ENCODE peak calls at places on chromosomes 11 and 22, in four cellular contexts. X, O, U and I are unnamed samples.

GRCh38 chr11:7154881-7155344 is 66.1 kb downstream of the RBMXL2 start:
- DNase-seq in X (no peak), O (no peak), U (no peak), I (no peak)

GRCh38 chr11:72962084-72962483 is 147.9 kb downstream of the ATG16L2 start:
- DNase-seq in X (peak; percentile 71), O (no peak), U (no peak), I (no peak)

GRCh38 chr11:3203221-3204043 is 15.2 kb downstream of the MRGPRG start:
- DNase-seq in X (peak; percentile 64), O (no peak), U (no peak), I (no peak)

GRCh38 chr22:11325767-11326166 is 4202.2 kb upstream of the OR11H1 start:
- DNase-seq in X (no peak), O (no peak), U (no peak), I (no peak)

GRCh38 chr22:45879552-45879949 is 97.4 kb downstream of the WNT7B start:
- DNase-seq in X (no peak), O (no peak), U (no peak), I (no peak)

GRCh38 chr11:12540913-12541587 is 133.2 kb upstream of the TEAD1 start:
- DNase-seq in X (no peak), O (peak; percentile 41), U (peak; percentile 74), I (no peak)

GRCh38 chr11:115695677-115696451 is 191.6 kb upstream of the CADM1 start:
- DNase-seq in X (no peak), O (no peak), U (no peak), I (peak; percentile 53)

GRCh38 chr11:28072321-28072720 is 35.6 kb downstream of the KIF18A start:
- DNase-seq in X (no peak), O (no peak), U (no peak), I (no peak)

GRCh38 chr22:33326540-33327295 is 268.5 kb upstream of the SYN3 start:
- DNase-seq in X (no peak), O (no peak), U (no peak), I (no peak)

GRCh38 chr22:24185001-24185500 is 3.8 kb downstream of the SUSD2 start:
- DNase-seq in X (no peak), O (no peak), U (no peak), I (no peak)

GRCh38 chr11:111329306-111330204 is 31.2 kb downstream of the POU2AF3 start:
- DNase-seq in X (no peak), O (no peak), U (no peak), I (no peak)

GRCh38 chr11:129385801-129386200 is 10.2 kb downstream of the BARX2 start:
- DNase-seq in X (no peak), O (no peak), U (no peak), I (no peak)

GRCh38 chr22:29253561-29254282 is 14.1 kb downstream of the RHBDD3 start:
- DNase-seq in X (no peak), O (no peak), U (no peak), I (no peak)

GRCh38 chr11:65558002-65558784 is at the start of gene LTBP3:
- DNase-seq in X (peak; percentile 69), O (peak; percentile 59), U (no peak), I (no peak)

GRCh38 chr22:23086787-23087186 is 16.5 kb downstream of the GNAZ start:
- DNase-seq in X (no peak), O (no peak), U (no peak), I (no peak)

GRCh38 chr22:25402160-25402500 is 162.3 kb upstream of the GRK3 start:
- DNase-seq in X (no peak), O (no peak), U (no peak), I (no peak)

GRCh38 chr11:47847892-47848635 is at the start of gene NUP160:
- DNase-seq in X (peak; percentile 83), O (peak; percentile 79), U (peak; percentile 24), I (peak; percentile 77)

GRCh38 chr11:48025293-48025982 is 45.1 kb downstream of the PTPRJ start:
- DNase-seq in X (no peak), O (no peak), U (no peak), I (no peak)

GRCh38 chr11:65639623-65640482 is 2.0 kb downstream of the SIPA1 start:
- DNase-seq in X (peak; percentile 94), O (no peak), U (no peak), I (no peak)

GRCh38 chr11:101706541-101706940 is 122.7 kb upstream of the TRPC6 start:
- DNase-seq in X (no peak), O (peak; percentile 25), U (peak; percentile 13), I (no peak)

GRCh38 chr11:46529086-46529905 is 64.5 kb downstream of the AMBRA1 start:
- DNase-seq in X (peak; percentile 74), O (peak; percentile 89), U (peak; percentile 32), I (peak; percentile 49)

GRCh38 chr11:60710482-60710881 is 11.1 kb downstream of the MS4A8 start:
- DNase-seq in X (no peak), O (peak; percentile 14), U (no peak), I (no peak)

GRCh38 chr11:84234011-84234410 is 947.8 kb upstream of the CCDC90B start:
- DNase-seq in X (no peak), O (no peak), U (no peak), I (no peak)

GRCh38 chr11:128506384-128506783 is 81.0 kb downstream of the ETS1 start:
- DNase-seq in X (no peak), O (no peak), U (no peak), I (no peak)

GRCh38 chr22:47210686-47211085 is 448.2 kb downstream of the TBC1D22A start:
- DNase-seq in X (no peak), O (no peak), U (no peak), I (no peak)

GRCh38 chr11:85941380-85941973 is 86.3 kb downstream of the CCDC83 start:
- DNase-seq in X (peak; percentile 76), O (peak; percentile 47), U (peak; percentile 37), I (no peak)
- TF ChIP-seq CTCF in X (peak; percentile 71), O (peak; percentile 52), U (peak; percentile 69), I (peak; percentile 71)

GRCh38 chr11:116787786-116788486 is at the start of gene ZPR1:
- DNase-seq in X (peak; percentile 77), O (peak; percentile 82), U (no peak), I (peak; percentile 81)
- TF ChIP-seq CTCF in X (no peak), O (no peak), U (no peak), I (no peak)

GRCh38 chr11:67664213-67664585 is 10.2 kb downstream of the ALDH3B2 start:
- DNase-seq in X (no peak), O (no peak), U (no peak), I (no peak)
- TF ChIP-seq CTCF in X (no peak), O (no peak), U (no peak), I (no peak)

DNA sequence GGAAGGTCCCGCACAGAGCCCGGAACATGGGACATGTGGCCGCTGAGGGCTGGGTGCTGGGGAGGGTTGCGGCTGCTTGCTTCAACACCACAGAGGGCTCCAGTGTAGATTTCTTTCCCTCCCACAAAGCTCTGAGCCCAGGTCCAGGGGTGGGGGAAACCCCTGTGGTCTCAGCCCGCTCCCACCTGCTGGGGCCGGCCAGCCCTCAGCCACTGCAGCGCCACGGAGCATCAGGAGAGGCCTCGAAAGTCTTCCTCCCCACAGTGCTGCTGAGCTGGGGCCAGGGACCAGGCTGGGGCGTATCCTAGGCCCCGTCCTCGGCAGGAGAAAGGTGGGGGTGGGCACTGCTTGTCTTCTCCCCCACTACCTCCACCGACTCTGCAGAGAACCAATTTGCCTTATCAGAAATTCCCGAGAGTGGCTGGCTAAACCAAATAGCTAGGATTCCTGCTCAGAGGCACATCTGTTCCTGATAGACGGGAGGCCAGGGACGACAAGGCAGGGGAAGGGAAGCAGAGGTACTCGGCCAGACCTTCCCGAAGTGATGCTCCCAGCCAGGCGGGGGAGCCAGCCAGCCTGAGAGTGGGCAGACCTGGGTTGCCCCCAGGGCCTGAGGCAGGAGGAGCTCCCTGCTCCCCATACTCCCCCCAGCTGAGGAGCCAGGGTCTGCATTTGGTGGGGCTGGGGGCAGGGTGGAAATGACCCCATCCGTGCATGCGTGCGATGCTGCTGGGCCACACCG is 18.7 kb downstream of the IGF2 start:
- DNase-seq in X (no peak), O (no peak), U (no peak), I (no peak)
- TF ChIP-seq CTCF in X (no peak), O (no peak), U (no peak), I (no peak)

DNA sequence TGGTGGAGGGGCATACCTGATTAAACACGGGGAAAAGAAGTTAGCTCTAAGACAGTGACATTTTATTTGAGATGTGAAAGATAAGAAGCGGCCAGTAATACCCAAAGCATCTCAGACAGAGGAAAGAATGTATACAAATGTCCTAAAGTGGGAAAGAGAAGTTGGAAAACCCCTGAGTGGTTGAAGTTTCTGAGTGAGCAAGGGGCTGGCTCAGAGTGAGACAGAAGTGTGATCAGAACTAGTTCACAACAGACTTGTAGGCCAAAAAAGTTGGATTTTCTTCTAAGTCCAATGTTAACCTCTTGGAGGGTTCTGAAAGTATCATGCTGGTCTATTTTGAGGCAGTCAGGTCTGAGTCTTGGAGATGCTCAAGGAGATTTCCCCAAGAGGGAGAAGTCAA is 608.7 kb downstream of the SOX6 start:
- DNase-seq in X (no peak), O (no peak), U (no peak), I (no peak)
- TF ChIP-seq CTCF in X (no peak), O (no peak), U (no peak), I (no peak)